ENCODE peak calls at places on chromosome 16, in nine cellular contexts. W is CD4-positive, alpha-beta memory T cell; U is lower lobe of right lung; C is endodermal cell; Y is adipocyte; D is fibroblast of mammary gland; I is right atrium auricular region; E is psoas muscle; K is naive thymus-derived CD4-positive, alpha-beta T cell. F is an unnamed sample.

GRCh38 chr16:56669840-56670639 is 426 bp downstream of the MT1H start:
- DNase-seq in I (no peak), W (no peak), D (no peak), K (no peak), U (no peak), C (peak), Y (no peak), E (no peak), F (no peak)

GRCh38 chr16:23174622-23175021 is 7.9 kb upstream of the SCNN1G start:
- DNase-seq in I (no peak), Y (peak), U (no peak), K (no peak), E (no peak), C (peak), W (no peak), D (peak), F (peak)

GRCh38 chr16:4926928-4927327 is 10.0 kb downstream of the PPL start:
- DNase-seq in U (no peak), E (no peak), D (no peak), C (no peak), K (no peak), I (no peak), W (no peak), Y (no peak), F (no peak)

GRCh38 chr16:28283798-28284577 is 8.3 kb upstream of the SBK1 start:
- DNase-seq in K (no peak), E (peak), I (no peak), C (peak), U (no peak), W (no peak), Y (no peak), D (no peak), F (no peak)

GRCh38 chr16:12613131-12613991 is 190.3 kb downstream of the CPPED1 start:
- DNase-seq in K (no peak), D (peak), U (no peak), W (no peak), C (peak), I (no peak), E (no peak), Y (no peak), F (peak)

GRCh38 chr16:20952144-20952797 is 51.7 kb downstream of the LYRM1 start:
- DNase-seq in K (no peak), W (no peak), E (no peak), Y (no peak), D (no peak), I (no peak), C (no peak), U (no peak), F (no peak)

GRCh38 chr16:15874745-15875314 is 13.6 kb downstream of the CEP20 start:
- DNase-seq in D (peak), C (peak), I (peak), U (no peak), W (peak), E (peak), Y (peak), K (no peak), F (peak)

GRCh38 chr16:21100447-21100846 is 50.2 kb downstream of the DNAH3 start:
- DNase-seq in D (peak), U (no peak), W (no peak), K (no peak), Y (peak), C (no peak), I (no peak), E (no peak), F (peak)

GRCh38 chr16:67279296-67280089 is at the start of gene PLEKHG4:
- DNase-seq in W (peak), D (peak), E (peak), C (peak), U (peak), Y (peak), I (no peak), K (no peak), F (peak)

GRCh38 chr16:80703391-80704071 is 100.9 kb downstream of the CDYL2 start:
- DNase-seq in E (no peak), I (no peak), D (no peak), K (no peak), Y (no peak), C (no peak), U (no peak), W (no peak), F (no peak)

GRCh38 chr16:81715358-81716196 is 63.5 kb upstream of the PLCG2 start:
- DNase-seq in I (no peak), C (no peak), W (peak), U (no peak), Y (no peak), E (no peak), D (no peak), K (no peak), F (no peak)

GRCh38 chr16:79677799-79678525 is 77.4 kb upstream of the MAF start:
- DNase-seq in Y (no peak), K (no peak), C (no peak), E (no peak), D (no peak), W (no peak), I (no peak), U (no peak), F (no peak)

GRCh38 chr16:72530434-72530833 is 358.5 kb upstream of the PMFBP1 start:
- DNase-seq in C (no peak), K (no peak), I (no peak), U (no peak), Y (peak), W (no peak), D (peak), E (no peak), F (peak)

GRCh38 chr16:19410435-19411153 is 7.1 kb upstream of the TMC5 start:
- DNase-seq in C (peak), W (no peak), K (peak), I (no peak), Y (peak), E (peak), U (peak), D (no peak), F (no peak)

GRCh38 chr16:14369734-14370598 is 260.1 kb downstream of the PARN start:
- DNase-seq in E (peak), Y (no peak), K (no peak), I (peak), U (no peak), W (no peak), C (no peak), D (peak), F (peak)

GRCh38 chr16:56965149-56965938 is 3.6 kb downstream of the CETP start:
- DNase-seq in Y (no peak), D (peak), K (no peak), W (no peak), U (no peak), C (no peak), E (peak), I (no peak), F (no peak)

GRCh38 chr16:53235851-53236250 is 181.1 kb downstream of the CHD9 start:
- DNase-seq in D (peak), C (no peak), K (no peak), I (no peak), Y (no peak), U (no peak), W (no peak), E (no peak), F (no peak)

GRCh38 chr16:27080870-27081269 is 14.1 kb downstream of the C16orf82 start:
- DNase-seq in W (no peak), U (no peak), I (no peak), D (peak), E (no peak), Y (no peak), C (peak), K (no peak), F (peak)

GRCh38 chr16:58105619-58106018 is 23.6 kb downstream of the CFAP20 start:
- DNase-seq in D (no peak), C (no peak), K (no peak), Y (no peak), W (no peak), I (no peak), U (no peak), E (no peak), F (no peak)

GRCh38 chr16:53100889-53101288 is 46.1 kb downstream of the CHD9 start:
- DNase-seq in Y (no peak), C (no peak), I (no peak), U (no peak), W (no peak), K (no peak), E (no peak), D (no peak), F (no peak)

GRCh38 chr16:89672177-89672941 is 14.1 kb upstream of the CDK10 start:
- DNase-seq in U (no peak), C (no peak), Y (no peak), I (no peak), E (no peak), K (no peak), D (no peak), W (no peak), F (no peak)

GRCh38 chr16:8848939-8849391 is 19.8 kb downstream of the CARHSP1 start:
- DNase-seq in U (no peak), E (no peak), K (no peak), W (no peak), I (no peak), Y (peak), C (no peak), D (peak), F (peak)

GRCh38 chr16:78211951-78212350 is 112.5 kb downstream of the WWOX start:
- DNase-seq in K (no peak), Y (no peak), E (no peak), I (no peak), U (peak), W (no peak), D (no peak), C (peak), F (no peak)

GRCh38 chr16:67186550-67186950 is 2.8 kb upstream of the MATCAP1 start:
- DNase-seq in W (no peak), I (no peak), K (no peak), Y (peak), C (peak), D (no peak), E (no peak), U (no peak), F (no peak)

GRCh38 chr16:27840311-27841060 is 223.0 kb downstream of the GSG1L start:
- DNase-seq in E (peak), K (no peak), W (no peak), I (no peak), Y (no peak), C (peak), U (no peak), D (no peak), F (no peak)

GRCh38 chr16:51538707-51539604 is 387.9 kb upstream of the SALL1 start:
- DNase-seq in D (peak), E (no peak), W (no peak), Y (peak), U (no peak), I (no peak), K (no peak), C (peak), F (peak)

GRCh38 chr16:710500-711075 is 4.3 kb upstream of the METRN start:
- DNase-seq in K (no peak), W (no peak), U (no peak), I (no peak), D (no peak), E (no peak), Y (no peak), C (no peak), F (no peak)

GRCh38 chr16:79463839-79464238 is 136.7 kb downstream of the MAF start:
- DNase-seq in Y (no peak), D (no peak), U (no peak), E (no peak), C (no peak), K (no peak), W (no peak), I (no peak), F (no peak)

GRCh38 chr16:52741386-52741785 is 194.4 kb upstream of the TOX3 start:
- DNase-seq in I (no peak), C (peak), W (no peak), E (no peak), D (no peak), Y (no peak), U (no peak), K (no peak), F (no peak)

GRCh38 chr16:1770328-1771071 is 843 bp downstream of the NME3 start:
- DNase-seq in I (peak), U (peak), D (peak), Y (no peak), C (peak), E (peak), K (peak), W (peak), F (peak)

GRCh38 chr16:87076950-87077749 is 240.0 kb downstream of the C16orf95 start:
- DNase-seq in Y (peak), I (no peak), C (peak), U (peak), K (peak), W (no peak), D (peak), E (no peak), F (peak)

GRCh38 chr16:5379948-5380347 is 282.4 kb upstream of the EEF2KMT start:
- DNase-seq in K (no peak), Y (no peak), E (no peak), I (no peak), U (no peak), D (no peak), W (no peak), C (no peak), F (no peak)

GRCh38 chr16:72468582-72468981 is 296.6 kb upstream of the PMFBP1 start:
- DNase-seq in Y (no peak), K (no peak), I (no peak), U (no peak), C (no peak), E (no peak), D (peak), W (no peak), F (peak)

GRCh38 chr16:29730649-29731048 is 15.1 kb downstream of the C16orf54 start:
- DNase-seq in K (no peak), Y (no peak), W (no peak), U (no peak), E (no peak), D (no peak), C (no peak), I (no peak), F (no peak)

GRCh38 chr16:11234884-11235702 is 20.9 kb downstream of the SOCS1 start:
- DNase-seq in D (no peak), E (no peak), W (no peak), I (no peak), Y (no peak), C (no peak), K (no peak), U (peak), F (no peak)

GRCh38 chr16:11232852-11233726 is 22.9 kb downstream of the SOCS1 start:
- DNase-seq in I (no peak), U (peak), Y (no peak), K (peak), D (no peak), C (peak), W (peak), E (peak), F (no peak)

GRCh38 chr16:11232302-11232851 is 23.6 kb downstream of the SOCS1 start:
- DNase-seq in E (no peak), U (no peak), K (no peak), Y (no peak), W (no peak), D (no peak), I (no peak), C (no peak), F (no peak)

GRCh38 chr16:11235703-11235991 is 20.4 kb downstream of the SOCS1 start:
- DNase-seq in U (no peak), I (no peak), D (no peak), W (no peak), E (no peak), C (no peak), K (no peak), Y (no peak), F (no peak)

GRCh38 chr16:11233727-11234376 is 22.2 kb downstream of the SOCS1 start:
- DNase-seq in U (no peak), I (no peak), K (peak), C (peak), D (no peak), W (peak), Y (no peak), E (no peak), F (no peak)
- H3K4me3 ChIP-seq in U (no peak), I (no peak), K (peak), C (no peak), D (no peak), W (no peak), Y (no peak), E (no peak), F (no peak)

DNA sequence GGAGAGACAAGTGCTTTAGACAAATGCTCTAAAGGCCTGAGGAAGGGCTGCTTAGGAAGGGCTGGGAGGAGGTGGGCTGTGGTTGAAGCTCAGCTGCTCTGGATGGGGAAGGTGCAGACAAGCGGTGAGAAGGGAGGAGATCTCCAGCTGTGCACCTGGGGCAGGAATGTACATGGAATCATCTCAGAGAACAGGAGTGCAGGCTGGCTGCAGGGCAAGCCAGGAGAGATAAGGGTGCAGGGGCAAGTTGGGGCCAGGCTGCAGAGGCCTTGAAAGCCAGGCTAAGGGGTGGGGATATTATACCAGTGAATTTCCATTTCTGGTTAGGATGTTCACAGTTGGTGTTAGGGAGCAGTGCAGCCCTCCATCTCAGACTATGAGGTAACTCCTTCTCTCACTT is 4.2 kb downstream of the SLC6A2 start:
- DNase-seq in U (no peak), E (no peak), D (no peak), W (no peak), C (no peak), Y (no peak), K (no peak), I (no peak), F (no peak)
- H3K4me3 ChIP-seq in U (no peak), E (no peak), D (no peak), W (no peak), C (no peak), Y (no peak), K (no peak), I (no peak), F (no peak)

DNA sequence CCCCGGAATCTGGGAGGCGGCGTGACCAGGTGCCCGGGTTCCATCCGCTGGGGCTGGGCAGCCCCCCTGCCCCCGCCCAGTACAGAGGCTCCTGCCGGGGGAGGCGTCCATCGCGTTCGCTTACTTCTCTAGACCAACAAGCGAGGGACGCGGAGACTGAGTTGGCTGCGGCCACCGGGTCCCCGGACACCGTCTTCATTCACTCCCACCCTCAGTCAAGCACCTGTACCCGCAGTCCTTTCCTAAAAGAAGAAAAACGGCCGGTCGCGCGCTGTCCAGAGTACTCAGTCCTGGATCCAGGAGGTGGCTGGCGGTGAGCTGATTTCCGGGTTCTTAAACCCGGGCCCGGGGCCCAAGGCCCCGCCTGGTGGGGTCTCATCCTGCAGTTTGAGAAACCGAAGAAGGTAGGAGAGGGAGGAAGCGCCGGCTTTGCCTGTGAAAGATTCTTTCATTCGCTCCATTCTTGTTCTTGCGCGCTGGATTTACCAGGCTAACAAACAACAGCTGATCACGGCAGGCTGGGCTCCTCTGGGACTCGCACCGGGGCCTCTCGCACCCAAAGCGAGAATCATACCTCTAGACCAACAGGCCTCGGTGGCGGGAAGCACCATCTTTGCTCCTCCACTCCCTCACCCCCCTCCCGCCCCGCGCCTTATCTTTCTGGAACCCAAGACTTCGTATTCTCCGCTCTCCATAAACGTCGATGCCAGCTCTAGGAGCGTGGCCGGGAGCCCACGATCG is 17.4 kb upstream of the OR1F1 start:
- DNase-seq in D (no peak), I (no peak), Y (no peak), W (no peak), U (peak), E (no peak), C (peak), K (no peak), F (peak)
- H3K4me3 ChIP-seq in D (peak), I (peak), Y (no peak), W (no peak), U (peak), E (peak), C (peak), K (peak), F (peak)

DNA sequence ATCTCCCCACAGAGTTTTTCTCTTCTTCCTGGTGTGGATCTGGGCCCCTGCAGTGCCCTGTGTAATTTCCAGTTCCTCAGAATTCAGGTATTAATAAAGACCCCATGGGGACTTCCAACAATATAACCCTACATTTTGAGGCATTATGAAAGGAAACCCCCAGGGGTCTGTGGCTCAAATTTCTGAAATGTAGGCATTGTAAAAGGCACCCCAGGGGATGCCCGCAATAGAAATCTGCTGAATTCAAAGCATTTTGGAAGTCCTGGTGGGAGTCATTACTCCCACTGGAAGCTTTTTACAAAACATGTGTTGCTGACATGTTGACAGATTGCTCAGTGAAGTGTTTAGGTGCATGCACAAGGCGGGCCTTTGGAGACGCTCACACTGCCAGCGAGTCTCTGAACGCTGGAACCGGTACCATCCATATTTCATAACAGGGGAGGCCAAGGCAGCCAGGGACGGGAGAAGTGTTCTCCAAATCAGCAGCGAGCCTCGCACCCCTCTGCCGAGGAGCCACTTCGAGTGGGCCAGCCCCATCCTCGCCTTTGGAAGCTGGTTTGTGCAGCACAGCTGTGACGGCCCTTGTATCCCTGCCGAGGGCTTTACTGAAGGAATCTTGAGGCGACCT is 153.9 kb downstream of the ZNF423 start:
- DNase-seq in C (peak), D (peak), E (peak), U (no peak), K (no peak), W (no peak), Y (peak), I (peak), F (no peak)
- H3K4me3 ChIP-seq in C (no peak), D (no peak), E (no peak), U (no peak), K (no peak), W (no peak), Y (peak), I (no peak), F (no peak)

DNA sequence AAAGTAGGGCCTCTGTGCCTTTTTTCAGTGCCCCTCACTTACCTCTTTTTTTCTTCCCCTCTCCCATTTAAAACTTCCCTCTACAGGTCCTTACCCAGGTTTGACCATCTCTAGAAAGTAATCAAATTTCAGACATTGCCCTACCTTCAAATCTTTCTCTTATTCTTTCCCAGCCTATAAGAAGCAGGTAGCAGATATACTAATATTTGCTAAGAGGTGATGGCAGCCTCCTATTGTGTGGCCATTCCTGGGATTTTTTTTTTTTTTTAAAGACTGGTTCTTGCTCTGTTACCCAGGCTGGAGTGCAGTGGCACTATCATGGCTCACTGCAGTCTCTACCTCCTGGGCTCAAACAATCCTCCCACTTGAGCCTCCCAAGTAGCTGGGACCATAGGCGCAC is 111.1 kb upstream of the HAS3 start:
- DNase-seq in U (no peak), I (no peak), D (no peak), W (no peak), C (no peak), K (no peak), Y (no peak), E (no peak), F (no peak)
- H3K4me3 ChIP-seq in U (no peak), I (no peak), D (no peak), W (no peak), C (peak), K (no peak), Y (no peak), E (no peak), F (no peak)

GRCh38 chr16:88083582-88083981 is 132.3 kb downstream of the BANP start:
- DNase-seq in E (no peak), I (no peak), U (no peak), C (no peak), Y (no peak), W (no peak), K (no peak), D (no peak), F (no peak)

GRCh38 chr16:88088161-88088581 is 136.9 kb downstream of the BANP start:
- DNase-seq in D (no peak), W (no peak), K (no peak), E (no peak), Y (peak), I (peak), U (no peak), C (no peak), F (no peak)

GRCh38 chr16:88087517-88087877 is 136.3 kb downstream of the BANP start:
- DNase-seq in Y (no peak), K (no peak), D (no peak), E (no peak), C (no peak), U (no peak), I (no peak), W (no peak), F (no peak)

GRCh38 chr16:88084881-88085280 is 133.6 kb downstream of the BANP start:
- DNase-seq in C (no peak), I (no peak), Y (peak), E (no peak), K (no peak), D (peak), W (no peak), U (no peak), F (peak)

GRCh38 chr16:88086571-88087516 is 135.6 kb downstream of the BANP start:
- DNase-seq in Y (no peak), W (no peak), K (no peak), D (no peak), U (no peak), E (no peak), I (no peak), C (no peak), F (no peak)
- H3K4me3 ChIP-seq in Y (no peak), W (no peak), K (no peak), D (no peak), U (no peak), E (no peak), I (no peak), C (no peak), F (no peak)

F was measured in cardiac fibroblast.